ENCODE peak calls at places on chromosomes 2 and 18, in ten cellular contexts. N is PC-3; V is thoracic aorta; G is CD4-positive, CD25-positive, alpha-beta regulatory T cell; I is right cardiac atrium; H is body of pancreas; O is tibial artery; E is cardiac muscle cell; J is IMR-90; Y is naive thymus-derived CD4-positive, alpha-beta T cell. F is an unnamed sample. For H3K27me3 and H3K4me1, the result is how much of the 10 kb centered on the place peaks cover.

GRCh38 chr18:79531386-79531785 is 135.7 kb downstream of the NFATC1 start:
- DNase-seq in E (no peak), I (peak), V (no peak), G (no peak), J (no peak), H (no peak), O (peak), N (no peak), Y (no peak), F (no peak)

GRCh38 chr18:75790821-75791220 is 363.3 kb upstream of the SMIM21 start:
- DNase-seq in G (no peak), V (no peak), I (no peak), H (no peak), O (no peak), J (no peak), N (no peak), Y (no peak), E (no peak), F (no peak)

GRCh38 chr18:69411199-69411598 is 10.5 kb downstream of the DOK6 start:
- DNase-seq in O (no peak), V (no peak), G (no peak), E (no peak), I (no peak), Y (no peak), N (no peak), J (no peak), H (no peak), F (no peak)

GRCh38 chr2:27115485-27115884 is 3.4 kb downstream of the CGREF1 start:
- DNase-seq in V (no peak), O (no peak), Y (no peak), I (no peak), G (no peak), H (no peak), E (no peak), J (peak), N (peak), F (no peak)

GRCh38 chr18:74869904-74870863 is 272.5 kb downstream of the ZNF407 start:
- DNase-seq in N (no peak), E (no peak), O (no peak), G (no peak), Y (no peak), V (no peak), J (peak), H (no peak), I (no peak), F (no peak)

GRCh38 chr2:162566666-162567065 is 222.7 kb downstream of the GCA start:
- DNase-seq in O (no peak), V (no peak), H (no peak), N (no peak), J (no peak), Y (no peak), E (no peak), I (no peak), G (no peak), F (no peak)

GRCh38 chr18:3397031-3397750 is 52.8 kb upstream of the TGIF1 start:
- DNase-seq in O (no peak), Y (no peak), I (no peak), G (no peak), H (no peak), J (no peak), V (no peak), N (peak), E (no peak), F (no peak)

GRCh38 chr2:205650450-205650849 is 31.9 kb upstream of the NRP2 start:
- DNase-seq in H (no peak), E (peak), N (peak), O (no peak), V (no peak), J (peak), I (no peak), G (no peak), Y (no peak), F (no peak)

GRCh38 chr2:68726608-68727367 is 7.8 kb upstream of the ARHGAP25 start:
- DNase-seq in N (peak), H (no peak), J (no peak), O (no peak), G (peak), V (no peak), I (peak), Y (peak), E (peak), F (no peak)

GRCh38 chr2:50126077-50126476 is 905.9 kb downstream of the NRXN1 start:
- DNase-seq in H (no peak), Y (no peak), J (no peak), G (no peak), O (no peak), I (no peak), N (no peak), V (no peak), E (no peak), F (no peak)

GRCh38 chr2:95275601-95276243 is 1.5 kb downstream of the PROM2 start:
- DNase-seq in G (no peak), E (peak), Y (no peak), N (peak), I (no peak), V (no peak), O (peak), J (no peak), H (peak), F (no peak)

GRCh38 chr2:1233280-1233679 is 180.0 kb upstream of the TPO start:
- DNase-seq in H (no peak), I (no peak), E (no peak), Y (no peak), O (no peak), V (no peak), N (no peak), G (no peak), J (no peak), F (peak)

GRCh38 chr18:8536226-8536625 is 73.0 kb upstream of the RAB12 start:
- DNase-seq in O (no peak), I (no peak), H (no peak), E (no peak), G (no peak), Y (no peak), N (no peak), J (no peak), V (no peak), F (no peak)

GRCh38 chr2:85175369-85176299 is 42.4 kb downstream of the TCF7L1 start:
- DNase-seq in H (peak), G (no peak), J (peak), Y (no peak), O (peak), N (peak), E (peak), V (no peak), I (peak), F (no peak)

GRCh38 chr18:62258606-62259005 is 66.5 kb upstream of the TNFRSF11A start:
- DNase-seq in N (no peak), V (no peak), I (no peak), Y (no peak), O (no peak), J (no peak), H (no peak), G (no peak), E (no peak), F (no peak)

GRCh38 chr2:145410096-145410495 is 890.2 kb upstream of the ZEB2 start:
- DNase-seq in H (no peak), Y (no peak), E (no peak), V (no peak), N (no peak), J (no peak), G (no peak), I (no peak), O (no peak), F (no peak)

GRCh38 chr18:58496937-58497336 is 132.0 kb downstream of the ALPK2 start:
- DNase-seq in G (no peak), Y (no peak), N (peak), H (no peak), V (no peak), I (no peak), E (no peak), O (no peak), J (no peak), F (no peak)

GRCh38 chr2:158979775-158980174 is 11.3 kb downstream of the TANC1 start:
- DNase-seq in G (no peak), N (no peak), J (peak), I (no peak), E (no peak), Y (no peak), O (no peak), H (no peak), V (no peak), F (no peak)

GRCh38 chr2:240397924-240398611 is 37.4 kb upstream of the GPC1 start:
- DNase-seq in I (no peak), Y (no peak), O (peak), J (peak), N (no peak), G (no peak), H (peak), E (no peak), V (no peak), F (no peak)

GRCh38 chr2:36373149-36373880 is 17.7 kb downstream of the CRIM1 start:
- DNase-seq in N (peak), V (no peak), J (peak), H (no peak), Y (no peak), E (peak), I (no peak), G (no peak), O (no peak), F (no peak)

DNA sequence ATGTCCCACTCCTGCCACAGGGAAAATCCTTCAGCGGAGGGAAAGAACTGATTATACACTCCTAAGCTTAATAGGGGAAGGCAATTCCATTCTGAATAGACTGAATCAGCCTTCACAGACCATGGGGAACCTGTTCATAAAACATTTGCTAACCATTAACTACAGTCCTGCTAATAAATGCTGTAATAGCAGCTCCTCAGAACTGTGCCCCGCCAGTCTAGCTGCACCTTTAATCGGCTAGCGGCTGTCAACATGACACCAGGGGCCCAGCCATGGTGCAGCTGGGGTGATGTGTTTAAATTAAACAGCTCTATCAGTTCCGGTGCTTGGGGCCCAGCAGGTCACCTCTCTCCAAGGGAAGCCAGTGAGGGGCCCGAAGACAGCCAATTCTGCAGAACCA is 77.8 kb downstream of the GALNT14 start:
- DNase-seq in O (no peak), G (no peak), I (no peak), V (no peak), Y (no peak), E (no peak), J (no peak), N (no peak), H (no peak), F (no peak)
- H3K27me3 ChIP-seq in O (under half), G (under half), I (under half), V (under half), Y (under half), E (under half), J (under half), N (under half), H (under half), F (under half)

DNA sequence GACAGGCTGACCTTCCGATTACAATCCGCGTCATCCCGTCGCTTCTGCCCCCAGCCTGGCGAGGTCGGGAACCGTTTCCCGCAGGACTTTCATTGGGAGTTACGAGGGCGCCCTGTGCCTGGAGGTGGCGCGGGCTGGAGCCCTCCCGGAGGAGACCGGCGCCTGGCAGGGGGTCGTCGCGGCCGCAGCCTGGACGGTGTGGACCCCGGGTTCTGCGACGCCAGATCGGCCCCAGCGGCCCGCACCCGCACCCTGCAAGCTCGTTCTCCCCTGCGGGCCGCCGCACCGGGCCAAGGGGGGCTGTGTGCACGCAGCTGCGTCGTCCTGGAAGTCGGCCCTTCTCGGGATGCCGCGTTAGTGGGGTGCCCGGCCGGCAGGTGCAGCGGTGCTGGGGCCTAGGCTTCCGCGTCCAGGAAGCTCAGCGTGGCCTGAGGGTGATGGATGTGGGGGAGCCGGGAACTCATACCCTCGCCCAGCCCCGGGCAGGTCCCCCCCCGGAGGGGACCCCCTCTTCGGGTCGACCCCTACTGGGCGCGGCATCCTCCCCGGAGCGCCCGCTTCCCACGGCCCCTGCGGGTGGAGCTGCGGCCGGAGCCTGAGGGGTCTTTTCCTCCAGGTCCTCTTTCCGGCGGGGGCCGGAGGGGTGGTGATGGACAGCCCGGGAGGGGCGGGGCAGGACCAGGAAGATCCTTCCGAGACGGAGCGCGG is 64.0 kb downstream of the LRRFIP1 start:
- DNase-seq in H (no peak), J (no peak), N (peak), G (no peak), E (no peak), V (no peak), I (no peak), O (no peak), Y (no peak), F (no peak)
- H3K4me1 ChIP-seq in H (under half), J (under half), N (half or more), G (half or more), E (under half), V (half or more), I (under half), O (under half), Y (half or more), F (half or more)

GRCh38 chr2:232629201-232629475 is 4.3 kb upstream of the EFHD1 start:
- DNase-seq in G (no peak), N (no peak), E (no peak), V (no peak), H (no peak), I (no peak), Y (no peak), O (no peak), J (no peak), F (no peak)
- H3K27me3 ChIP-seq in G (under half), N (under half), E (under half), V (under half), H (under half), I (under half), Y (under half), O (under half), J (under half), F (under half)

GRCh38 chr2:46076251-46076650 is 221.0 kb upstream of the EPAS1 start:
- DNase-seq in I (no peak), Y (no peak), H (no peak), O (no peak), J (peak), V (no peak), N (peak), E (no peak), G (no peak), F (no peak)

GRCh38 chr2:46075848-46076247 is 221.4 kb upstream of the EPAS1 start:
- DNase-seq in I (no peak), G (no peak), N (peak), O (no peak), J (no peak), Y (no peak), V (no peak), H (no peak), E (no peak), F (no peak)

GRCh38 chr2:46072146-46072820 is 224.9 kb upstream of the EPAS1 start:
- DNase-seq in H (no peak), E (peak), G (no peak), V (no peak), I (no peak), J (peak), O (no peak), N (no peak), Y (no peak), F (no peak)

GRCh38 chr2:46073540-46074018 is 223.6 kb upstream of the EPAS1 start:
- DNase-seq in V (no peak), H (no peak), G (no peak), N (peak), J (peak), I (no peak), E (peak), O (no peak), Y (no peak), F (no peak)

GRCh38 chr2:46074501-46074900 is 222.7 kb upstream of the EPAS1 start:
- DNase-seq in V (no peak), N (no peak), J (no peak), O (no peak), G (no peak), E (no peak), Y (no peak), H (no peak), I (no peak), F (no peak)
- H3K4me1 ChIP-seq in V (under half), N (under half), J (under half), O (under half), G (under half), E (under half), Y (under half), H (under half), I (under half), F (under half)

GRCh38 chr2:45643543-45644542 is 7.6 kb upstream of the PRKCE start:
- DNase-seq in N (peak), Y (peak), V (no peak), J (peak), I (peak), G (peak), O (peak), H (peak), E (peak), F (peak)
- H3K27me3 ChIP-seq in N (under half), Y (under half), V (under half), J (under half), I (under half), G (under half), O (under half), H (under half), E (under half), F (under half)

GRCh38 chr18:9695605-9696004 is 12.5 kb upstream of the RAB31 start:
- DNase-seq in G (no peak), N (no peak), H (no peak), V (no peak), Y (no peak), I (peak), O (no peak), J (no peak), E (no peak), F (no peak)

GRCh38 chr18:9696701-9697100 is 11.4 kb upstream of the RAB31 start:
- DNase-seq in Y (no peak), O (no peak), J (no peak), E (no peak), H (no peak), V (no peak), I (no peak), N (no peak), G (no peak), F (no peak)

GRCh38 chr18:9698497-9698896 is 9.6 kb upstream of the RAB31 start:
- DNase-seq in J (no peak), I (no peak), G (no peak), E (no peak), H (no peak), Y (no peak), O (no peak), V (no peak), N (no peak), F (no peak)

GRCh38 chr18:9696112-9696511 is 12.0 kb upstream of the RAB31 start:
- DNase-seq in O (no peak), N (no peak), G (no peak), E (peak), Y (no peak), H (no peak), V (no peak), I (no peak), J (no peak), F (no peak)

GRCh38 chr18:9697121-9697520 is 11.0 kb upstream of the RAB31 start:
- DNase-seq in N (no peak), E (peak), I (peak), J (no peak), H (no peak), V (no peak), G (no peak), Y (no peak), O (no peak), F (no peak)
- H3K4me1 ChIP-seq in N (under half), E (under half), I (under half), J (under half), H (under half), V (under half), G (under half), Y (under half), O (under half), F (under half)

GRCh38 chr2:44770221-44771187 is 171.0 kb upstream of the SIX3 start:
- DNase-seq in N (peak), I (no peak), H (no peak), J (no peak), E (no peak), G (no peak), V (no peak), Y (no peak), O (no peak), F (no peak)
- H3K27me3 ChIP-seq in N (under half), I (under half), H (under half), J (under half), E (half or more), G (under half), V (under half), Y (under half), O (under half), F (under half)

GRCh38 chr2:30509716-30510115 is 62.7 kb downstream of the LCLAT1 start:
- DNase-seq in H (no peak), N (no peak), J (no peak), E (no peak), G (no peak), I (no peak), O (no peak), Y (no peak), V (no peak), F (no peak)

GRCh38 chr2:30514134-30514860 is 67.3 kb downstream of the LCLAT1 start:
- DNase-seq in Y (no peak), I (peak), E (peak), H (no peak), N (peak), G (no peak), J (peak), V (no peak), O (no peak), F (peak)

GRCh38 chr2:30512243-30512866 is 65.3 kb downstream of the LCLAT1 start:
- DNase-seq in O (no peak), N (peak), Y (no peak), I (no peak), V (no peak), G (no peak), E (no peak), J (no peak), H (no peak), F (no peak)

GRCh38 chr2:30511122-30512083 is 64.4 kb downstream of the LCLAT1 start:
- DNase-seq in E (peak), G (no peak), J (peak), O (peak), V (no peak), N (peak), Y (no peak), I (peak), H (no peak), F (peak)

GRCh38 chr2:30510409-30510808 is 63.4 kb downstream of the LCLAT1 start:
- DNase-seq in E (peak), V (no peak), O (no peak), I (no peak), J (no peak), N (no peak), H (no peak), Y (no peak), G (no peak), F (no peak)
- H3K4me1 ChIP-seq in E (half or more), V (under half), O (under half), I (under half), J (under half), N (under half), H (under half), Y (under half), G (under half), F (half or more)

DNA sequence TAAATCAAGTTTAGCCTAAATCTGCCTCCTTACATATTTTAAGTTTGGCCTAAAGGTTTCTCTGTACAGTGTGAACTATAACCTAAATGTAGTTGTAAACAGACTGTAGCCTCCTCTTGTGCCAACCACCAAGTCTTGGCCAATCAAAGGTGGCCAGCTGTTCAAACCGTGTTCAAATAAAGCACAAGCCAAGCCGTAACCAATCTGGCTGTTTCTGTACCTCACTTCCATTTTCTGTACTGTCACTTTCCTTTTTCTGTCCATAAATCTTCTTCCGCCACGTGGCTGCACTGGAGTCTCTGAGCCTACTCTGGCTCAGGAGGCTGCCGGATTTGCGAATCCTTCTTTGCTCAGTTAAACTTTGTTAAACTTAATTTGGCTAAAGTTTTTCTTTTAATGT is 17.5 kb upstream of the ACOXL start:
- DNase-seq in V (no peak), G (no peak), I (no peak), J (no peak), O (no peak), Y (no peak), E (no peak), N (no peak), H (no peak), F (no peak)
- H3K27me3 ChIP-seq in V (under half), G (under half), I (under half), J (under half), O (under half), Y (under half), E (under half), N (under half), H (under half), F (under half)

F was measured in heart right ventricle.